ENCODE peak calls at places on chromosomes 2 and 18, in ten cellular contexts. B, Z, X, A, N, G, S, D, H and Y are unnamed samples.
A peak's percentile ranks its signal among the peaks of the same experiment; 100 is the strongest.

GRCh38 chr18:59885579-59886163 is 14.1 kb upstream of the PMAIP1 start:
- DNase-seq in B (no peak), Z (no peak), X (no peak), A (no peak), N (peak; percentile 88), G (no peak), S (no peak), D (peak; percentile 44), H (no peak), Y (no peak)

GRCh38 chr2:207624170-207625013 is 802 bp downstream of the METTL21A start:
- DNase-seq in B (peak; percentile 83), Z (peak; percentile 67), X (peak; percentile 54), A (peak; percentile 78), N (peak; percentile 77), G (peak; percentile 51), S (peak; percentile 83), D (peak; percentile 77), H (peak; percentile 68), Y (peak; percentile 95)

GRCh38 chr2:241870611-241871537 is 1.3 kb downstream of the RTP5 start:
- DNase-seq in B (no peak), Z (no peak), X (no peak), A (no peak), N (no peak), G (no peak), S (no peak), D (no peak), H (no peak), Y (peak; percentile 87)

GRCh38 chr2:41722668-41723369 is 325.0 kb upstream of the PKDCC start:
- DNase-seq in B (no peak), Z (no peak), X (no peak), A (no peak), N (peak; percentile 78), G (no peak), S (no peak), D (no peak), H (peak; percentile 13), Y (no peak)

GRCh38 chr2:60312618-60313017 is 240.8 kb downstream of the BCL11A start:
- DNase-seq in B (no peak), Z (no peak), X (no peak), A (no peak), N (no peak), G (no peak), S (no peak), D (peak; percentile 9), H (no peak), Y (no peak)

GRCh38 chr2:149715005-149715592 is 127.5 kb upstream of the MMADHC start:
- DNase-seq in B (no peak), Z (peak; percentile 87), X (no peak), A (peak; percentile 24), N (peak; percentile 50), G (no peak), S (no peak), D (peak; percentile 3), H (no peak), Y (no peak)

GRCh38 chr18:64333584-64333983 is 184.7 kb upstream of the LINC00305 start:
- DNase-seq in B (no peak), Z (no peak), X (no peak), A (no peak), N (no peak), G (no peak), S (no peak), D (no peak), H (no peak), Y (no peak)

GRCh38 chr2:202718614-202719013 is 83.8 kb downstream of the FAM117B start:
- DNase-seq in B (no peak), Z (no peak), X (no peak), A (no peak), N (peak; percentile 32), G (no peak), S (no peak), D (no peak), H (no peak), Y (no peak)

GRCh38 chr2:238286095-238286494 is 2.3 kb downstream of the PER2 start:
- DNase-seq in B (no peak), Z (no peak), X (no peak), A (no peak), N (no peak), G (no peak), S (no peak), D (no peak), H (no peak), Y (no peak)

GRCh38 chr18:24937624-24938285 is 414.2 kb downstream of the ZNF521 start:
- DNase-seq in B (no peak), Z (peak; percentile 21), X (no peak), A (no peak), N (no peak), G (no peak), S (no peak), D (no peak), H (no peak), Y (no peak)

GRCh38 chr2:109162999-109163398 is 34.0 kb downstream of the SH3RF3 start:
- DNase-seq in B (no peak), Z (no peak), X (no peak), A (no peak), N (peak; percentile 79), G (no peak), S (peak; percentile 28), D (no peak), H (no peak), Y (no peak)